ENCODE peak calls at places on chromosome 15, in ten cellular contexts. Z is activated CD8-positive, alpha-beta memory T cell treated with anti-CD3 and anti-CD28 coated beads, Interleukin-2, amount 50 U/mL, for 48 hours; G is naive B cell; I is keratinocyte; F is NCI-H2081; K is amniotic epithelial cell; N is C1 segment of cervical spinal cord; U is NCI-H1930; V is GM13977; H is CD14-positive monocyte. S is an unnamed sample.

GRCh38 chr15:95742836-95743235 is 587.7 kb upstream of the NR2F2 start:
- DNase-seq in Z (no peak), G (no peak), I (no peak), F (no peak), K (no peak), N (no peak), U (no peak), V (no peak), H (no peak), S (no peak)

GRCh38 chr15:41810651-41811431 is 17.1 kb upstream of the JMJD7 start:
- DNase-seq in Z (no peak), G (no peak), I (no peak), F (no peak), K (no peak), N (no peak), U (no peak), V (no peak), H (no peak), S (no peak)

GRCh38 chr15:83595191-83595590 is 58.7 kb upstream of the ADAMTSL3 start:
- DNase-seq in Z (no peak), G (no peak), I (no peak), F (no peak), K (no peak), N (no peak), U (no peak), V (no peak), H (no peak), S (no peak)

GRCh38 chr15:69666921-69667811 is 214.5 kb downstream of the RPLP1 start:
- DNase-seq in Z (no peak), G (peak; percentile 30), I (no peak), F (no peak), K (no peak), N (no peak), U (no peak), V (peak; percentile 62), H (peak; percentile 78), S (no peak)

GRCh38 chr15:52005748-52006701 is 13.0 kb upstream of the MAPK6 start:
- DNase-seq in Z (peak; percentile 57), G (no peak), I (no peak), F (no peak), K (peak; percentile 68), N (no peak), U (no peak), V (peak; percentile 60), H (no peak), S (no peak)

GRCh38 chr15:87940763-87941162 is 315.8 kb downstream of the NTRK3 start:
- DNase-seq in Z (no peak), G (no peak), I (no peak), F (no peak), K (no peak), N (no peak), U (no peak), V (no peak), H (no peak), S (no peak)

GRCh38 chr15:48556159-48556897 is 89.2 kb downstream of the FBN1 start:
- DNase-seq in Z (no peak), G (no peak), I (no peak), F (no peak), K (peak; percentile 51), N (no peak), U (no peak), V (no peak), H (no peak), S (no peak)

GRCh38 chr15:98853593-98854420 is 153.8 kb downstream of the PGPEP1L start:
- DNase-seq in Z (no peak), G (no peak), I (no peak), F (no peak), K (peak; percentile 41), N (no peak), U (no peak), V (no peak), H (no peak), S (peak; percentile 33)

S was measured in iPS-NIHi11.